ENCODE peak calls at places on chromosome 3, in five cellular contexts. O is kidney glomerular epithelial cell, S is amniotic stem cell, G is iPS-NIHi11, E is neuronal stem cell. N is an unnamed sample.

GRCh38 chr3:59313365-59313764 is 263.5 kb upstream of the CFAP20DC start:
- DNase-seq in O (peak; percentile 24), E (no peak), S (no peak), G (peak; percentile 59), N (peak; percentile 7)

GRCh38 chr3:156688849-156689452 is 14.6 kb downstream of the TIPARP start:
- DNase-seq in G (no peak), E (no peak), S (no peak), O (no peak), N (peak; percentile 38)

GRCh38 chr3:133962879-133963278 is 66.8 kb downstream of the SLCO2A1 start:
- DNase-seq in G (no peak), O (no peak), S (peak; percentile 22), E (no peak), N (no peak)

GRCh38 chr3:183098538-183099025 is 714 bp downstream of the MCCC1 start:
- DNase-seq in O (peak; percentile 5), G (no peak), S (no peak), E (no peak), N (peak; percentile 46)

GRCh38 chr3:153422314-153422713 is 260.3 kb downstream of the RAP2B start:
- DNase-seq in E (no peak), S (no peak), O (no peak), G (no peak), N (no peak)

GRCh38 chr3:195556390-195556789 is 13.3 kb upstream of the PPP1R2 start:
- DNase-seq in G (peak; percentile 49), E (no peak), S (no peak), O (no peak), N (peak; percentile 58)

GRCh38 chr3:172110127-172110779 is 70.9 kb downstream of the FNDC3B start:
- DNase-seq in O (no peak), S (no peak), E (no peak), G (no peak), N (no peak)

GRCh38 chr3:101039285-101039684 is 46.1 kb upstream of the ABI3BP start:
- DNase-seq in S (no peak), O (no peak), G (no peak), E (no peak), N (peak; percentile 29)

GRCh38 chr3:18669374-18669773 is 244.2 kb upstream of the SATB1 start:
- DNase-seq in O (no peak), G (no peak), S (no peak), E (no peak), N (no peak)

GRCh38 chr3:185778821-185779220 is 46.0 kb downstream of the IGF2BP2 start:
- DNase-seq in E (no peak), G (no peak), O (no peak), S (no peak), N (no peak)

GRCh38 chr3:55198554-55198953 is 270.7 kb upstream of the LRTM1 start:
- DNase-seq in O (peak; percentile 95), G (no peak), S (peak; percentile 88), E (no peak), N (no peak)

N was measured in HT-29.